ENCODE peak calls at places on chromosome 4, in six cellular contexts. One of them, this sample, is unnamed.

GRCh38 chr4:3294401-3295241 is 1.8 kb downstream of the RGS12 start:
- DNase-seq in IMR-90: no peak
- DNase-seq in coronary artery: peak
- DNase-seq in Karpas-422: no peak
- DNase-seq in tibial artery: no peak
- DNase-seq in kidney: peak
- DNase-seq in this sample: no peak

GRCh38 chr4:188008377-188008776 is 12.8 kb downstream of the ZFP42 start:
- DNase-seq in IMR-90: peak
- DNase-seq in coronary artery: no peak
- DNase-seq in Karpas-422: no peak
- DNase-seq in tibial artery: no peak
- DNase-seq in kidney: no peak
- DNase-seq in this sample: no peak

GRCh38 chr4:109764376-109764775 is 34.5 kb upstream of the PLA2G12A start:
- DNase-seq in IMR-90: no peak
- DNase-seq in coronary artery: no peak
- DNase-seq in Karpas-422: no peak
- DNase-seq in tibial artery: no peak
- DNase-seq in kidney: no peak
- DNase-seq in this sample: no peak

GRCh38 chr4:13750594-13750993 is 123.1 kb upstream of the BOD1L1 start:
- DNase-seq in IMR-90: no peak
- DNase-seq in coronary artery: no peak
- DNase-seq in Karpas-422: no peak
- DNase-seq in tibial artery: no peak
- DNase-seq in kidney: no peak
- DNase-seq in this sample: no peak

GRCh38 chr4:140637836-140638235 is 69.1 kb upstream of the UCP1 start:
- DNase-seq in IMR-90: no peak
- DNase-seq in coronary artery: no peak
- DNase-seq in Karpas-422: peak
- DNase-seq in tibial artery: no peak
- DNase-seq in kidney: no peak
- DNase-seq in this sample: no peak

GRCh38 chr4:56656346-56656643 is 24.8 kb downstream of the HOPX start:
- DNase-seq in IMR-90: no peak
- DNase-seq in coronary artery: no peak
- DNase-seq in Karpas-422: no peak
- DNase-seq in tibial artery: no peak
- DNase-seq in kidney: peak
- DNase-seq in this sample: peak

GRCh38 chr4:185469539-185470154 is 1.9 kb downstream of the CCDC110 start:
- DNase-seq in IMR-90: no peak
- DNase-seq in coronary artery: no peak
- DNase-seq in Karpas-422: no peak
- DNase-seq in tibial artery: no peak
- DNase-seq in kidney: no peak
- DNase-seq in this sample: no peak

GRCh38 chr4:29336851-29337250 is 1383.3 kb upstream of the PCDH7 start:
- DNase-seq in IMR-90: no peak
- DNase-seq in coronary artery: no peak
- DNase-seq in Karpas-422: no peak
- DNase-seq in tibial artery: no peak
- DNase-seq in kidney: no peak
- DNase-seq in this sample: no peak

GRCh38 chr4:138267835-138268234 is 25.7 kb upstream of the SLC7A11 start:
- DNase-seq in IMR-90: no peak
- DNase-seq in coronary artery: no peak
- DNase-seq in Karpas-422: no peak
- DNase-seq in tibial artery: no peak
- DNase-seq in kidney: no peak
- DNase-seq in this sample: no peak

GRCh38 chr4:16894406-16894805 is 4.0 kb downstream of the LDB2 start:
- DNase-seq in IMR-90: peak
- DNase-seq in coronary artery: no peak
- DNase-seq in Karpas-422: no peak
- DNase-seq in tibial artery: no peak
- DNase-seq in kidney: no peak
- DNase-seq in this sample: no peak
- H3K4me3 ChIP-seq in IMR-90: no peak
- H3K4me3 ChIP-seq in coronary artery: peak
- H3K4me3 ChIP-seq in Karpas-422: no peak
- H3K4me3 ChIP-seq in tibial artery: no peak
- H3K4me3 ChIP-seq in kidney: peak
- H3K4me3 ChIP-seq in this sample: peak

DNA sequence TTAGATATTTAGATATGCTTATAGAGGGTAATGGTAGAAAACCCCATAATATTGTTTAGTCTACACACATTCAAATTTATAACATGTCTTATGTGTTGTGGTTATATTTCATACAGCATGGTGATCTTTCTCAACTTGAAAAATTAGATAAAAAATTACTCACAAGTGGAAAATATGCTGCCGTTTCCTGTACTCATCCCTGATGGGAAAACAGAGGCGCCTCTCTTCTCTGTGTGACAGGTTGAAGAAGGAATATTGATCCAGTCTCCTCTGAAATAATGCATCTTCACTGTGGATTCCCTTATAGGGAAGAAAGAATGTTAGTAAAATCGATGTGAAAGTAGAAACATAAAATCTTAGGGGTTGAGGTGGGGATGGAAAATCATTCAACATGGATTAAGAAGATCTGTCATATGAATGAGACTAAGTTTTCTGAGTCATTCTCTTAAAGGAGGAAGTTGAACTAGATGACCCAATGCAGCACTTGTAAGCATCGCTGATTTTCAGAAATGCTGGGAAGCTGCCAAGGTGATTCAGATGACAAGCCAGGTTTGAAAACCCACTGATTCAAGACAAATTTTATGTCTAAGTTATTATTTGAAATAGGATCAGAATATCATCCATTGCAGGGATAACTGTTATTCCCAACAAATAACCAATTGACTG is 70.7 kb downstream of the ANKRD50 start:
- DNase-seq in IMR-90: peak
- DNase-seq in coronary artery: no peak
- DNase-seq in Karpas-422: no peak
- DNase-seq in tibial artery: peak
- DNase-seq in kidney: no peak
- DNase-seq in this sample: no peak
- H3K27ac ChIP-seq in IMR-90: no peak
- H3K27ac ChIP-seq in coronary artery: no peak
- H3K27ac ChIP-seq in Karpas-422: no peak
- H3K27ac ChIP-seq in tibial artery: no peak
- H3K27ac ChIP-seq in kidney: no peak
- H3K27ac ChIP-seq in this sample: no peak

DNA sequence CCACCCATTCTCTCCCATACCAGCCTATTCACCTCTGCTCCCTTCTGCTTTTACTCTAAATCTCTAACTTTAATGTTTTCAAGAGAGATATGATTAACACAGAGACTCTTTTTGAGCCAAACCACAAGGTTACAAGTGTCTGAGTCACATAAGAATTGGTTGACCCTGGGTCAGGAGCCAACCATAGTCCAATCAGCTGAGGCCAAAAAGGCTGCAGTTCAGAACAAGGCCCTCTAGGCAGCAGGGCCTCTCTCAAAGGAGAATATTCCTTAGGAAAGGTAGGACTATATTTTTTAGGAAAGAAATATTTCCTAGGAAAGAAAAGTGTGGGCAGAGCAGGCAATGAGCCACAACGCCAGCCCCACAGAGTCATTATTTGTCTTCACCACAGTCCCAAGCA is 2.3 kb downstream of the ATP8A1 start:
- DNase-seq in IMR-90: peak
- DNase-seq in coronary artery: no peak
- DNase-seq in Karpas-422: no peak
- DNase-seq in tibial artery: peak
- DNase-seq in kidney: no peak
- DNase-seq in this sample: no peak
- H3K4me3 ChIP-seq in IMR-90: no peak
- H3K4me3 ChIP-seq in coronary artery: no peak
- H3K4me3 ChIP-seq in Karpas-422: peak
- H3K4me3 ChIP-seq in tibial artery: no peak
- H3K4me3 ChIP-seq in kidney: no peak
- H3K4me3 ChIP-seq in this sample: peak

DNA sequence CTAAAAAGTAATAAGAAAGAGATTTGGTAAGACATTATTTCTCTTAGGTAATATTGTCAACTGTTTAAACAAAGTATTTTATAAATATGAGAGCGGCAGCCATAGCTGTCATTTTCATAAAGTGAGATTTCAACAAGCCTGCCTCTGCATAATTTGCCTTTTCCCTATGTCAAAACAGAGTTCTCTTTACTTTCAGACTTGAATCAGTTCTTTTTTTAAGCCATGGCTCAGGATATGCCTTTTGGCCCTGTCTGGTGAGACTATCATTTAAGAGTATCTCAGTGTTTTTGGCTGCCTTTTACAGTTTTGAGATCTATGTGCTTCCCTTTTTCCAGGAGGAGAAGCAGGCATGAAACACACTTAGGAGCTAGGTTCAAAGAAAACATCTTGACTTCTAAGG is 7.5 kb upstream of the GUCY1A1 start:
- DNase-seq in IMR-90: no peak
- DNase-seq in coronary artery: no peak
- DNase-seq in Karpas-422: peak
- DNase-seq in tibial artery: no peak
- DNase-seq in kidney: no peak
- DNase-seq in this sample: no peak
- H3K27ac ChIP-seq in IMR-90: no peak
- H3K27ac ChIP-seq in coronary artery: no peak
- H3K27ac ChIP-seq in Karpas-422: peak
- H3K27ac ChIP-seq in tibial artery: peak
- H3K27ac ChIP-seq in kidney: no peak
- H3K27ac ChIP-seq in this sample: no peak

GRCh38 chr4:25867781-25868180 is 5.0 kb upstream of the SEL1L3 start:
- DNase-seq in IMR-90: no peak
- DNase-seq in coronary artery: no peak
- DNase-seq in Karpas-422: no peak
- DNase-seq in tibial artery: no peak
- DNase-seq in kidney: no peak
- DNase-seq in this sample: no peak
- H3K4me3 ChIP-seq in IMR-90: no peak
- H3K4me3 ChIP-seq in coronary artery: no peak
- H3K4me3 ChIP-seq in Karpas-422: no peak
- H3K4me3 ChIP-seq in tibial artery: no peak
- H3K4me3 ChIP-seq in kidney: no peak
- H3K4me3 ChIP-seq in this sample: no peak

GRCh38 chr4:173680278-173680677 is 150.2 kb upstream of the HAND2 start:
- DNase-seq in IMR-90: no peak
- DNase-seq in coronary artery: no peak
- DNase-seq in Karpas-422: no peak
- DNase-seq in tibial artery: no peak
- DNase-seq in kidney: no peak
- DNase-seq in this sample: no peak

GRCh38 chr4:173685324-173685723 is 155.3 kb upstream of the HAND2 start:
- DNase-seq in IMR-90: peak
- DNase-seq in coronary artery: no peak
- DNase-seq in Karpas-422: no peak
- DNase-seq in tibial artery: no peak
- DNase-seq in kidney: no peak
- DNase-seq in this sample: no peak

GRCh38 chr4:173685761-173686260 is 155.8 kb upstream of the HAND2 start:
- DNase-seq in IMR-90: no peak
- DNase-seq in coronary artery: no peak
- DNase-seq in Karpas-422: no peak
- DNase-seq in tibial artery: no peak
- DNase-seq in kidney: no peak
- DNase-seq in this sample: no peak

GRCh38 chr4:173684223-173684622 is 154.2 kb upstream of the HAND2 start:
- DNase-seq in IMR-90: no peak
- DNase-seq in coronary artery: no peak
- DNase-seq in Karpas-422: no peak
- DNase-seq in tibial artery: no peak
- DNase-seq in kidney: no peak
- DNase-seq in this sample: no peak
- H3K27ac ChIP-seq in IMR-90: no peak
- H3K27ac ChIP-seq in coronary artery: no peak
- H3K27ac ChIP-seq in Karpas-422: no peak
- H3K27ac ChIP-seq in tibial artery: peak
- H3K27ac ChIP-seq in kidney: no peak
- H3K27ac ChIP-seq in this sample: no peak

This sample was measured in psoas muscle.